ENCODE peak calls at places on chromosomes 6 and 20, in four cellular contexts. D is SK-N-SH, C is GM12878, X is HepG2. G is an unnamed sample.

GRCh38 chr6:153790881-153791473 is 248.1 kb upstream of the OPRM1 start:
- DNase-seq in D (peak), C (no peak), X (peak), G (peak)

GRCh38 chr20:41052742-41053419 is 24.3 kb downstream of the TOP1 start:
- DNase-seq in D (no peak), C (no peak), X (no peak), G (no peak)

GRCh38 chr6:62265906-62266305 is 20.1 kb downstream of the KHDRBS2 start:
- DNase-seq in D (no peak), C (no peak), X (no peak), G (no peak)

GRCh38 chr6:83613378-83613777 is 95.5 kb downstream of the SNAP91 start:
- DNase-seq in D (no peak), C (no peak), X (no peak), G (no peak)

GRCh38 chr6:40579101-40579500 is 8.1 kb downstream of the LRFN2 start:
- DNase-seq in D (no peak), C (no peak), X (no peak), G (no peak)

GRCh38 chr20:34458631-34459030 is 57.6 kb upstream of the DYNLRB1 start:
- DNase-seq in D (no peak), C (no peak), X (no peak), G (no peak)

GRCh38 chr6:2101213-2101612 is 144.2 kb downstream of the GMDS start:
- DNase-seq in D (no peak), C (no peak), X (no peak), G (no peak)

GRCh38 chr20:47515843-47516242 is 14.2 kb downstream of the NCOA3 start:
- DNase-seq in D (no peak), C (no peak), X (no peak), G (no peak)

GRCh38 chr6:79188885-79189505 is 45.5 kb downstream of the HMGN3 start:
- DNase-seq in D (no peak), C (no peak), X (no peak), G (no peak)

GRCh38 chr20:11180186-11180585 is 506.4 kb upstream of the JAG1 start:
- DNase-seq in D (no peak), C (no peak), X (peak), G (no peak)

GRCh38 chr6:119426619-119427018 is 77.1 kb upstream of the MAN1A1 start:
- DNase-seq in D (no peak), C (no peak), X (no peak), G (no peak)

GRCh38 chr20:56974499-56975250 is 291.8 kb downstream of the BMP7 start:
- DNase-seq in D (no peak), C (no peak), X (peak), G (peak)

GRCh38 chr6:157755032-157755751 is 67.9 kb upstream of the SNX9 start:
- DNase-seq in D (no peak), C (no peak), X (no peak), G (no peak)

GRCh38 chr20:42588847-42589246 is 600.9 kb downstream of the PTPRT start:
- DNase-seq in D (no peak), C (no peak), X (no peak), G (no peak)

GRCh38 chr20:31803552-31804291 is 15.4 kb upstream of the MYLK2 start:
- DNase-seq in D (peak), C (no peak), X (no peak), G (no peak)

GRCh38 chr20:58637466-58638198 is 13.5 kb upstream of the STX16 start:
- DNase-seq in D (no peak), C (no peak), X (no peak), G (no peak)

GRCh38 chr20:58963060-58963584 is 17.9 kb upstream of the NELFCD start:
- DNase-seq in D (peak), C (no peak), X (no peak), G (no peak)

GRCh38 chr20:38001981-38002380 is 31.3 kb downstream of the TTI1 start:
- DNase-seq in D (no peak), C (no peak), X (no peak), G (no peak)

GRCh38 chr6:75794351-75794846 is 45.4 kb downstream of the MYO6 start:
- DNase-seq in D (no peak), C (no peak), X (peak), G (no peak)

GRCh38 chr6:115891111-115891669 is 169.5 kb downstream of the FRK start:
- DNase-seq in D (no peak), C (peak), X (no peak), G (peak)

GRCh38 chr6:128731249-128732165 is 151.4 kb upstream of the LAMA2 start:
- DNase-seq in D (peak), C (no peak), X (peak), G (peak)

GRCh38 chr6:17630511-17631073 is 30.5 kb downstream of the FAM8A1 start:
- DNase-seq in D (no peak), C (no peak), X (peak), G (no peak)

GRCh38 chr20:20407891-20408805 is 40.2 kb downstream of the INSM1 start:
- DNase-seq in D (peak), C (no peak), X (peak), G (peak)

GRCh38 chr20:20499469-20499868 is 131.6 kb downstream of the INSM1 start:
- DNase-seq in D (no peak), C (no peak), X (no peak), G (no peak)

GRCh38 chr20:47330933-47331708 is 25.4 kb downstream of the ZMYND8 start:
- DNase-seq in D (no peak), C (no peak), X (no peak), G (peak)

GRCh38 chr6:135322427-135323201 is 141.5 kb downstream of the MYB start:
- DNase-seq in D (no peak), C (peak), X (no peak), G (no peak)

GRCh38 chr20:58033026-58033536 is 195.4 kb downstream of the ANKRD60 start:
- DNase-seq in D (no peak), C (no peak), X (no peak), G (no peak)

GRCh38 chr6:72553531-72554202 is 68.2 kb upstream of the KCNQ5 start:
- DNase-seq in D (no peak), C (no peak), X (no peak), G (peak)

GRCh38 chr6:119132211-119133004 is 53.9 kb upstream of the FAM184A start:
- DNase-seq in D (no peak), C (no peak), X (no peak), G (no peak)

GRCh38 chr20:58870293-58871014 is 17.9 kb downstream of the GNAS start:
- DNase-seq in D (peak), C (no peak), X (peak), G (peak)

GRCh38 chr6:13463941-13464340 is 23.5 kb downstream of the GFOD1 start:
- DNase-seq in D (no peak), C (no peak), X (no peak), G (no peak)

GRCh38 chr6:13462380-13463326 is 24.7 kb downstream of the GFOD1 start:
- DNase-seq in D (no peak), C (no peak), X (no peak), G (no peak)

GRCh38 chr6:13461805-13462204 is 25.6 kb downstream of the GFOD1 start:
- DNase-seq in D (no peak), C (no peak), X (no peak), G (no peak)

GRCh38 chr6:13463327-13463717 is 24.1 kb downstream of the GFOD1 start:
- DNase-seq in D (no peak), C (no peak), X (no peak), G (no peak)

DNA sequence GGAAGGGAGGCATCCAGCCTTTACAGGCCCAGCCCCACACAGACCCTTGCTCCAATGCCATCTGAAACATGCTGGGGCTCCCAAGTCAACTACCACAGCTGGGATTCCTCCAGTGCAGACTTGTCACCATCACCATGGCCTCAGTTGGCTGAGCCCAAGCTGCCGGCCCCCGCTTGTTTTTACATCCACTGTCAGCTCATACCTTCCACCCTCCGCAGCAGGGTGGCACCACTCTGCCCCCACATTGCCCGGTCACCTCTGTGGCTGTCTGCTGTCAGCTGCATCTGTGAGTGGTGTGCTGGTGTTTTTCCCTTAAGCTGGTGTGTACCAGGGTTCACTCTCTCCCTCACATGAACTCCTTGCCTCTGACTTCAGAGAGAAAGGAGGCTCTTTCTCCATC is 26.0 kb downstream of the GFOD1 start:
- DNase-seq in D (no peak), C (no peak), X (no peak), G (no peak)
- TF ChIP-seq PBX3 in D (no peak), C (no peak), X (no peak), G (no peak)

DNA sequence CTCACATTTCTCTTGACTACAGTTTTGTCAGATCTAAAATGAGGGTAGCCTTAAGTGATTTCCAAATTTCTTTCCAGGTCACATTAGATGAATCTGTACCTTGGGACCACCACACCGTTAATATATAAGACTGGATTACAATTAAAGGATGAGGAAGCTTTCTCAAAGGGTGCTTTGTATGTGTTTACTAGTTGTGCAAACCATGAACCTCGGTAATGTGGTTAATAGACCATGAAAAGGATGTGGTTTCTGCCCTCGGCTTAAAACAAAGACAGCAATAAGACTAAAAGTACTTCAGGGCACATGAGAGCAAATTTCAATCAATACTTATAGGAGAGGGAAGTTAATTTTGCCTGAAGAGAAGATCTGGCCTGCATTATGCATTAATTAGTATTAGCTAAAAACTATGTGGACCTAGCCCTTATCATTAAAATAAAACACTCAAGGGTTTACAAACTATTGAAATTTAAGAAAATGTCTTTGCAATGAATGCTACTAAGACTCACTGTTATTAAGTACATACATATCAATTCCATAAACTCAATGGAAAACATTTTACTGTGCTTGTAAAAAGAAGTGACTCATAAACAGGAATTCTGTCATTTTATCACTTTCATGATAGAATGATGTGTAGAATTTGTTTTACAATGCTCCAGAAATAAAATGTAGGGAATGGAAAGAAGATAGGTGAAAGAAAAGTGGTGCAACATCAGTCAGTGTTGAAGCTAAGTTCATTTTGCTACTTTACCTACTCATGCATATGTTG is 936 bp upstream of the TMX4 start:
- DNase-seq in D (no peak), C (peak), X (peak), G (no peak)
- TF ChIP-seq PBX3 in D (no peak), C (no peak), X (no peak), G (no peak)

DNA sequence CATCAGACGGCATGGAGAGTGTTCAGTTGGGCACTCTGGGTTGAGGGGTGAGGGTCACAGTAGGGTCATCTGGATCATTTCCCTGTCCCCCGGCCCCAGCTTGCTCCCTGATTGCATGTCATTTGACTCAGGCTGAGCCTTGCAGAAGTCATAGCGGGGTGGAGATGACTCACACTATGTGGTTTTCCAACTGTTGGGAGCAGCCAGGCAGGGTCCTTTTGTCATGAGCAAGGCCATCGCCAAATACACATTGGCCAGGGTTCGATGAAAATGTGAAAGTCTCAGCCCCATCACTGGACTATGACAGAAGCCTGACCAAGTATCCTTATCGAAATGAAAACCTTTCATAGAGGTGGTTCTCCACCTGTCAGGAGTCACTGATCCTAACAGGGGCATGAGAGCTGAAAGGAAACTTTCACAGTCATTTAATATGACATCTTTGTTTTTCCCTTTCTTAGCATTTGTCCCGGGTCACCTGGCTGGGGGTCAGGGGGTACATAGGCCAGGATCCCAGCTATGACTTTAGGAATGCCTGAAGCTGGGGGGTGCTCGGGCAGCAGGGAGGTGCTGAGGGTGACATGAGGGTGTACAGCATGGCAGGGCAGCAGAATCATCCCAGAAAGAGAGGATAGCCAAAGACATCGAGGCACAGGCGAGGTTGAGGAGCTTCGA is 70.2 kb upstream of the CD93 start:
- DNase-seq in D (no peak), C (no peak), X (peak), G (peak)
- TF ChIP-seq PBX3 in D (peak), C (no peak), X (no peak), G (no peak)

GRCh38 chr6:102571236-102571908 is 1177.9 kb downstream of the GRIK2 start:
- DNase-seq in D (no peak), C (no peak), X (no peak), G (no peak)
- TF ChIP-seq PBX3 in D (no peak), C (no peak), X (no peak), G (no peak)

GRCh38 chr6:45728674-45729073 is 287.0 kb downstream of the CLIC5 start:
- DNase-seq in D (no peak), C (no peak), X (no peak), G (no peak)
- TF ChIP-seq PBX3 in D (peak), C (no peak), X (no peak), G (no peak)

GRCh38 chr20:12790856-12791255 is 217.9 kb upstream of the SPTLC3 start:
- DNase-seq in D (no peak), C (no peak), X (no peak), G (no peak)

GRCh38 chr20:12788936-12789335 is 219.8 kb upstream of the SPTLC3 start:
- DNase-seq in D (no peak), C (no peak), X (no peak), G (no peak)
- TF ChIP-seq PBX3 in D (no peak), C (no peak), X (no peak), G (no peak)

DNA sequence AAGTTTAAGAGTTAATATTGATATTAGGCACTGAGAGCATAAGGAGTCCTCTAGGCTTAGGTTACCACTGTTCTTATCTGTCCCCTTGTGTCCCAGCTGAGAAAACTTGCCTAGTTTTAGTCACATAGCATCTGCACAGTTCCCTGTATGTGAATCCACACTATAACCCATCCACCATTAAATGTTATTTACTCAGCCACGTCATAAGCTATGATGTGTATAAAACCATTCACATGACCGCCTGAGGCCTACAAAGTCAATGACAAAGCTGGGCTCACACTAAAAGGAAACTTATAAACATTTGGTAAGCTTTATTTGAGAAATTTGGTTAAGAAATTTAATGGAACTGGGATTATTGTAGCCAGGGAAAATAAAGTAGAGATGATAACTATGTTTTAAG is 59.2 kb upstream of the TFAP2D start:
- DNase-seq in D (no peak), C (no peak), X (no peak), G (no peak)
- TF ChIP-seq PBX3 in D (no peak), C (no peak), X (no peak), G (no peak)

DNA sequence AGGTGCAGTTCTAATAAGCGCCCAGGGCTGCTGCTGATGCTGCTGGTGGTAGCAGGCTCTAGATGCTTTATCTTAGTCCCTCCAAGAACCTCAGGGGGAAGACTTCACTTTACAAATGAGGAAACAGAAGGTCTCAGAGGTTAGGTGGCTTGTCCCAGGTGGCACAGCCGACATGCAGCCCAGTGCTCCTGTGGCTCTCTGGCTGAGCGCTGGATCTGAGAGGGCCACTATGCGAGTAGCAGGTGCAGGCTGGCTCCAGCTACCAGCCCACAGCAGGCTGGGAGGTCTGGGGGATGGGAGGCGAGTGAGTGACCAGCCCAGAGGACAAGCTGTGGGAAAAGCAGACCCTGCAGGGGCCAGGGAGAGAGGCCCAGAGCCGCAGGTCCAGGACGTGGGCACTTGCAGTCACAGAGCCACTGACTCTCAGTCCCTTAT is 90.9 kb downstream of the PRND start:
- DNase-seq in D (no peak), C (no peak), X (no peak), G (no peak)
- TF ChIP-seq PBX3 in D (no peak), C (no peak), X (no peak), G (no peak)

DNA sequence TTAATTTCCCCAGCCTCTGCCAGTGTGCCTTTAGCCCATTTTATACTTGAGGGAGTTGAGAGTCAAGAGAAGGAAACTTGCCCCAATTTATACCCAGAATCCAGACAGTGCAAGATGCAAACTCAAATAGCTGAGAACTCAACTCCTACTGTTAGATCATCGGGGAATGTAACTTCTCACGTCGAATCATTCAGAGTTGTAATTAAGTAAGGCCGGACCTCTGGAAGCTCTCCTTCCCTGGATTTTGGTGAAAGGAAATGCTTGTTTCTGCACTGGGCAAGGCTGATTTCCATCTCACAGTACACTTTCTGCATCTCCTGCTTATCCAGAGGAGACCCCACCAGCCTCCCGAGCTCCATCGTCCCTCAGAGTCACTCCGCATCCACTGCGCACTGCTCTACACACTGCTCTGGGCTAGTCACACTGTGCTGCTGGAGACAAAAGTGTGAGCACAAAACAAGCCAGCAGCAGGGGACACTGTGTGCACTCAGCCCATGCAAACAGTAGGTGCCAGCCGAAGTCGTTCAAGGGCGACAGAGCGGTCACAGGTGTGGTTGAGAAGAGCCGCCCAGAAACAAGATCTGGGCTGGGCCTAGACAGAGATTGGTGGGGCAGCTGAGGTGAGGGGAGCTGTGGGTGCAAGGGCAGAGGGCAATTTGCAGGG is 150.4 kb upstream of the QKI start:
- DNase-seq in D (no peak), C (no peak), X (no peak), G (no peak)
- TF ChIP-seq PBX3 in D (no peak), C (no peak), X (no peak), G (no peak)

DNA sequence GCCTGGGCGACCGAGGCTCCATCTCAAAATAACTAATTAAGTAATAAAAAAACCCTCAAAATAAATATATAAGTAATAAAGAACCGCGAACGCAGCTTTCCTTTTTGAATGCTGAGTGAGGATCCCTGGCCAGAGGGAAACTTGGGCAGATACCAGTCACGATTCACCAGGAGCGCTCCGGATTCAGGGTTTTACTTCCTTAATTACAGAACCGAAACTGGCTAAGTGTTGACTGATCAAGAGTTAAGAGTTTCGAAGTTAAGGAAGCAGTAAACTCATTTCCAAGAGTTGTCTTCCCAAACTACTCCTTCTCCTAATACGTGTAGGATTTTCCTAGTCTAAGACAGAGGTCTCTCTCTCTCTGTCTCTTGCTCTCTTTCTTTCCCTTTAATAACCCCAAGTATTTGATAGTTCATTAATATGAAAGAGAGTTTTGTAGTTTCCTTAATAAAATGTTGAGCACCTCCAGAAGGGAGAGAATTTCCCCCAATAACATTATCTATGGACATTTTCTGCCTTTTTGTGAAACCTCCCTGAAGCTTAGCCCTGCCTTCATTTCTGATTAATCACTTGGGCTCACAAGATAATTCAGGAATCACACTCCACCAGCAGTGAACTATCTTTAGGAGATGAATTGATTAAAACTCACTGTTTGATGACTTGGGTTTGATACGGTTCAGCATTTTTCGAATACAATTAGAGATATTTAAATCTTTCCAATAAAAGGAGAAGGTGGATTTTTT is 61.5 kb upstream of the ZNF217 start:
- DNase-seq in D (no peak), C (no peak), X (no peak), G (peak)
- TF ChIP-seq PBX3 in D (no peak), C (no peak), X (no peak), G (no peak)